ENCODE peak calls at places on chromosomes 7 and 10, in nine cellular contexts. X is GM12878, N is HCT116, G is A549, I is PC-3, B is GM23248, D is mesenchymal stem cell, T is PC-9, Z is neuronal stem cell. H is an unnamed sample.
A peak's percentile ranks its signal among the peaks of the same experiment; 100 is the strongest.

GRCh38 chr10:132272767-132273090 is 35.0 kb downstream of the STK32C start:
- DNase-seq in B (no peak), Z (no peak), X (no peak), I (no peak), D (no peak), G (no peak), T (no peak), N (no peak), H (no peak)

GRCh38 chr10:87925570-87925969 is 62.1 kb downstream of the PTEN start:
- DNase-seq in X (no peak), T (no peak), B (no peak), N (no peak), I (no peak), D (no peak), G (no peak), Z (no peak), H (peak; percentile 72)

GRCh38 chr7:121480058-121480457 is 84.0 kb upstream of the FAM3C start:
- DNase-seq in Z (peak; percentile 30), G (no peak), X (no peak), B (no peak), I (peak; percentile 50), D (no peak), T (peak; percentile 23), N (no peak), H (no peak)

GRCh38 chr10:13502384-13502783 is 26.4 kb downstream of the BEND7 start:
- DNase-seq in D (no peak), B (no peak), X (no peak), G (no peak), T (no peak), N (no peak), I (no peak), Z (no peak), H (no peak)

GRCh38 chr10:84837041-84837766 is 508.8 kb downstream of the CCSER2 start:
- DNase-seq in D (no peak), N (no peak), X (no peak), G (no peak), T (no peak), I (no peak), Z (no peak), B (no peak), H (no peak)

GRCh38 chr10:2949948-2950354 is 117.4 kb upstream of the PFKP start:
- DNase-seq in D (no peak), X (peak; percentile 43), T (no peak), G (peak; percentile 27), I (peak; percentile 50), B (peak; percentile 89), N (no peak), Z (no peak), H (no peak)

GRCh38 chr10:131947631-131948347 is 33.9 kb downstream of the BNIP3 start:
- DNase-seq in G (no peak), T (peak; percentile 48), I (peak; percentile 80), N (no peak), D (peak; percentile 81), Z (no peak), B (peak; percentile 63), X (no peak), H (peak; percentile 94)

GRCh38 chr7:90485734-90486316 is 16.4 kb downstream of the PTTG1IP2 start:
- DNase-seq in G (no peak), T (no peak), Z (no peak), D (no peak), X (no peak), B (no peak), I (no peak), N (no peak), H (no peak)

GRCh38 chr10:96292971-96293909 is 11.0 kb upstream of the DNTT start:
- DNase-seq in G (peak; percentile 59), T (no peak), Z (peak; percentile 33), N (peak; percentile 47), D (peak; percentile 50), X (no peak), I (peak; percentile 54), B (peak; percentile 64), H (peak; percentile 52)

GRCh38 chr10:17793823-17794759 is 15.1 kb upstream of the MRC1 start:
- DNase-seq in G (peak; percentile 79), D (no peak), B (no peak), X (no peak), I (no peak), T (no peak), Z (no peak), N (no peak), H (no peak)

GRCh38 chr7:139680676-139681462 is 96.9 kb downstream of the HIPK2 start:
- DNase-seq in Z (no peak), G (peak; percentile 88), B (peak; percentile 100), N (peak; percentile 92), I (peak; percentile 98), D (peak; percentile 100), T (peak; percentile 56), X (no peak), H (peak; percentile 91)

GRCh38 chr7:74256446-74257408 is 2.5 kb upstream of the RFC2 start:
- DNase-seq in B (peak; percentile 86), D (peak; percentile 91), T (no peak), Z (no peak), N (no peak), I (no peak), G (no peak), X (no peak), H (peak; percentile 25)

GRCh38 chr10:11073410-11073809 is 55.7 kb downstream of the CELF2 start:
- DNase-seq in Z (no peak), X (no peak), T (no peak), B (no peak), D (no peak), G (no peak), I (no peak), N (no peak), H (no peak)

GRCh38 chr10:93471110-93471651 is 11.0 kb downstream of the MYOF start:
- DNase-seq in D (peak; percentile 98), G (peak; percentile 96), I (peak; percentile 94), X (no peak), N (peak; percentile 95), B (peak; percentile 97), Z (no peak), T (no peak), H (peak; percentile 97)

GRCh38 chr7:129162732-129163131 is 18.2 kb downstream of the TSPAN33 start:
- DNase-seq in T (no peak), Z (no peak), B (no peak), D (no peak), X (no peak), N (no peak), G (no peak), I (no peak), H (no peak)

GRCh38 chr7:144830024-144830785 is 5.6 kb downstream of the TPK1 start:
- DNase-seq in Z (no peak), X (no peak), B (peak; percentile 30), T (no peak), D (no peak), N (no peak), I (peak; percentile 47), G (no peak), H (no peak)

DNA sequence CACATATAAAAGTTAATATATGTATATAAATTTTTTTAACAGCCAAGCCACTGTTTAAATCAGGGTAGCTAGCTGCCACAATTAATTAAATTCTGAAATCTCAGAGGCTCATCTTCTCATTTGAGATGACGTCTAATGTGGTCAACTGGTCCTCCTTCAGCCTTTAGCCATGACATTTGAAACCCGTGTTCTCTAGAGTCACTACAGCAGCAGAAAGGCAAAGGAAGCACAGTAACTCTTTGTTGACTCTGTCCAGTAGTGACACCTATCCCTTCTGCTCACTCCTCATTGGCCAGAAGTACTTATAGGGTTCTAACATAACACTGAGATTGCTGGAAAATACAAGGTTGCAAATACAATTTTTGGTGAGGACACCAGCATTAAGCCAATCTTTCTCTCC is 555.5 kb downstream of the ETV1 start:
- DNase-seq in G (no peak), X (no peak), T (no peak), N (no peak), D (no peak), B (no peak), Z (no peak), I (no peak), H (no peak)
- H3K4me2 ChIP-seq in G (no peak overlapping the region), X (no peak overlapping the region), T (no peak overlapping the region), N (no peak overlapping the region), D (no peak overlapping the region), B (no peak overlapping the region), Z (no peak overlapping the region), I (no peak overlapping the region), H (no peak overlapping the region)

GRCh38 chr10:79221110-79222051 is 125.9 kb upstream of the PPIF start:
- DNase-seq in X (no peak), G (no peak), D (peak; percentile 62), T (no peak), I (no peak), N (no peak), Z (no peak), B (peak; percentile 91), H (peak; percentile 66)
- H3K4me2 ChIP-seq in X (no peak overlapping the region), G (no peak overlapping the region), D (no peak overlapping the region), T (no peak overlapping the region), I (no peak overlapping the region), N (no peak overlapping the region), Z (no peak overlapping the region), B (no peak overlapping the region), H (no peak overlapping the region)

DNA sequence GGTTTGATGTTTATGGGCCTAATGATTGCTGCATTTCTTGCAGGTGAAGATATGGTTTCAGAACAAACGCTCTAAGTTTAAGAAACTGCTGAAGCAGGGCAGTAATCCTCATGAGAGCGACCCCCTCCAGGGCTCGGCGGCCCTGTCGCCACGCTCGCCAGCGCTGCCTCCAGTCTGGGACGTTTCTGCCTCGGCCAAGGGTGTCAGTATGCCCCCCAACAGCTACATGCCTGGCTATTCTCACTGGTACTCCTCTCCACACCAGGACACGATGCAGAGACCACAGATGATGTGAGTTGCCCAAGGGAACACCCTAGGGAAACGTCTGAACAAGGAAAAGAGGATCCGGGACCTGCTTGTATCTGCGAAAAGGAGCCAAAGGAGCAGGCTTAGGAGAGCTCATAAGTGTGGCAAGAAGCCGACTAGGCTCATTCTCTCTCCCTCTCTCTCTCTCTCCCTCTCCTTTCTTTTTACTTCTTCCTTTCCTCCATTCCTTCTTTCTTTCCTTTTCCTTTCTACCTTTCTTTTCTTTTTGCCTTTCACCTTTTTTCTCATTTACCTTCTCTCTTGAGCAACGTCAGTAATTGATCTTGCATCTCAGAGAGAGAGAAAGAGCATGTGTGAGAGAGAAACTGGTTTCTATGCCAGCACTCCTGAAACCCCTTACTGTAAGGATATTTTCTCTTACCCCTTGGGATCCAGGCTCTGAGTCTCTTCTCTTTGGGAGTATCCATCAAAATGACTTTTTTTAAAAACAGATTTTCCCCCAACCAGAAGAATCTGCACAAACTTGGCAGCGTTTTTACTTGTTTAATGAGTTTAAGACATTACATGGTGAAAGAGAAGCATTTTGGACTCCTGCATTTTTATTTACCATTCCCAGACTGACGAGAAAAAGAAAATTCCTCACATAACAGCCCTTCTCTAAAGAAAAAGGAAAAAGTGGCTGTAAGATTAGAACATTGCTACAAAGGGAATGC is 4.7 kb downstream of the DLX6 start:
- DNase-seq in B (no peak), G (no peak), D (no peak), X (no peak), N (no peak), Z (peak; percentile 14), T (no peak), I (no peak), H (no peak)
- H3K4me2 ChIP-seq in B (no peak overlapping the region), G (no peak overlapping the region), D (no peak overlapping the region), X (no peak overlapping the region), N (no peak overlapping the region), Z (no peak overlapping the region), T (no peak overlapping the region), I (no peak overlapping the region), H (no peak overlapping the region)

DNA sequence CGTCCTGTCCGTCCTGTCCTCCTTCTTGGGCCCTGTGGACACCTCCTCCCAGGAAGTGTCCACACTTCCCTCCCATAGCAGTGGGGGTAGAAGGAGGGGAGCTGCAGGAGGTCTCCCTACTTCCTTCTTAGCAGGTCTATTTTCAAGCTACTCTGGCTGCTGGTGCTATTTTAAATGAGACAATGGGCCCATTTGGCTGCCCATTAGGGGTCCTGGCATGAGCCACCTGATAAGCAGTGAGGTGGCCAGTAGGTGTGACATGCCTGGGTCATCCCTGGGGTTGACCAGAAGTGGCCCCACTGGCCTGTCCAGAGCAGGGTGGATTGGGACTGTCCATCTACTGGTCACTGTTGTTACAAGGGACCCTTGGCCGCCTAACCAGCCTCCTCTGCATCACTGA is 75.2 kb downstream of the COL13A1 start:
- DNase-seq in T (no peak), D (no peak), B (no peak), N (no peak), X (no peak), Z (no peak), I (no peak), G (no peak), H (no peak)
- H3K4me2 ChIP-seq in T (no peak overlapping the region), D (no peak overlapping the region), B (no peak overlapping the region), N (no peak overlapping the region), X (no peak overlapping the region), Z (no peak overlapping the region), I (no peak overlapping the region), G (no peak overlapping the region), H (no peak overlapping the region)